ENCODE peak calls at places on chromosome 9, in eight cellular contexts. J is neuronal stem cell, L is PC-3, I is fibroblast of lung, X is Karpas-422, O is hepatocyte, E is DND-41, N is HCT116. C is an unnamed sample.

GRCh38 chr9:103301051-103301450 is 305.9 kb downstream of the CYLC2 start:
- DNase-seq in I (no peak), X (no peak), O (no peak), N (no peak), L (no peak), E (no peak), J (no peak), C (no peak)

GRCh38 chr9:129501771-129502324 is 119.1 kb downstream of the C9orf50 start:
- DNase-seq in L (no peak), N (no peak), X (no peak), I (no peak), E (no peak), O (no peak), J (no peak), C (no peak)

GRCh38 chr9:37953775-37954437 is 50.0 kb upstream of the SLC25A51 start:
- DNase-seq in E (no peak), L (peak), X (no peak), O (peak), J (no peak), N (peak), I (peak), C (peak)

GRCh38 chr9:8733096-8733954 is 933.7 kb upstream of the DMAC1 start:
- DNase-seq in X (no peak), J (peak), E (no peak), I (peak), L (no peak), O (peak), N (no peak), C (no peak)

GRCh38 chr9:131965101-131965500 is 114.6 kb downstream of the MED27 start:
- DNase-seq in E (no peak), X (no peak), J (no peak), I (peak), O (no peak), L (no peak), N (no peak), C (no peak)

GRCh38 chr9:89984214-89984613 is 379.4 kb downstream of the GADD45G start:
- DNase-seq in N (no peak), L (peak), X (no peak), E (no peak), I (peak), J (no peak), O (no peak), C (no peak)

GRCh38 chr9:1604942-1605560 is 410.1 kb upstream of the SMARCA2 start:
- DNase-seq in L (peak), E (peak), X (peak), N (no peak), O (no peak), I (no peak), J (peak), C (no peak)

GRCh38 chr9:131370638-131371037 is 23.2 kb upstream of the PRRC2B start:
- DNase-seq in N (no peak), L (no peak), J (no peak), I (no peak), E (no peak), O (no peak), X (no peak), C (no peak)

GRCh38 chr9:120436937-120437592 is 142.9 kb downstream of the CDK5RAP2 start:
- DNase-seq in N (no peak), J (no peak), X (no peak), L (no peak), O (no peak), I (no peak), E (no peak), C (no peak)

GRCh38 chr9:38312406-38312805 is 80.1 kb upstream of the ALDH1B1 start:
- DNase-seq in X (no peak), E (no peak), J (no peak), O (no peak), N (no peak), L (no peak), I (no peak), C (no peak)

GRCh38 chr9:92455217-92455616 is 27.1 kb downstream of the ASPN start:
- DNase-seq in O (no peak), J (no peak), I (no peak), N (peak), L (peak), X (peak), E (no peak), C (no peak)

GRCh38 chr9:93306579-93307091 is 122.7 kb downstream of the WNK2 start:
- DNase-seq in J (no peak), O (no peak), N (no peak), X (no peak), L (no peak), E (no peak), I (no peak), C (no peak)

GRCh38 chr9:86801246-86801645 is 146.1 kb downstream of the GAS1 start:
- DNase-seq in E (no peak), J (no peak), X (no peak), L (no peak), N (no peak), O (no peak), I (peak), C (no peak)

GRCh38 chr9:133041958-133042357 is 11.2 kb downstream of the GTF3C5 start:
- DNase-seq in I (no peak), X (no peak), J (no peak), O (no peak), E (no peak), N (no peak), L (no peak), C (no peak)

GRCh38 chr9:12878342-12878978 is 103.6 kb downstream of the LURAP1L start:
- DNase-seq in E (no peak), X (no peak), N (no peak), O (no peak), I (peak), J (no peak), L (peak), C (peak)

GRCh38 chr9:99556998-99557397 is 264.7 kb upstream of the NR4A3 start:
- DNase-seq in J (no peak), N (no peak), E (no peak), O (no peak), X (no peak), L (no peak), I (no peak), C (no peak)

GRCh38 chr9:109283012-109283411 is 37.8 kb downstream of the EPB41L4B start:
- DNase-seq in I (no peak), N (no peak), X (no peak), E (no peak), O (no peak), J (no peak), L (no peak), C (no peak)

GRCh38 chr9:129626944-129627297 is 958 bp downstream of the NTMT1 start:
- DNase-seq in X (peak), I (peak), E (no peak), O (no peak), J (no peak), N (no peak), L (peak), C (no peak)

GRCh38 chr9:16213781-16214515 is 656.5 kb downstream of the BNC2 start:
- DNase-seq in I (peak), E (no peak), J (no peak), N (no peak), O (peak), L (peak), X (no peak), C (peak)

GRCh38 chr9:3863114-3863528 is 337.3 kb upstream of the RFX3 start:
- DNase-seq in N (peak), O (no peak), X (no peak), E (no peak), L (peak), I (peak), J (no peak), C (peak)

GRCh38 chr9:25513509-25514033 is 164.7 kb downstream of the TUSC1 start:
- DNase-seq in L (no peak), J (no peak), X (no peak), O (no peak), E (no peak), I (no peak), N (no peak), C (peak)

GRCh38 chr9:108244676-108245075 is 611.1 kb downstream of the ACTL7B start:
- DNase-seq in I (no peak), L (no peak), E (no peak), N (no peak), O (no peak), X (no peak), J (no peak), C (no peak)

GRCh38 chr9:3968891-3969290 is 331.0 kb downstream of the GLIS3 start:
- DNase-seq in X (no peak), L (peak), N (peak), O (no peak), I (peak), E (no peak), J (no peak), C (peak)

GRCh38 chr9:135588371-135588770 is 26.8 kb downstream of the PAEP start:
- DNase-seq in J (no peak), X (no peak), O (peak), I (no peak), L (no peak), N (no peak), E (no peak), C (no peak)

GRCh38 chr9:119836036-119836435 is 466.8 kb upstream of the BRINP1 start:
- DNase-seq in L (no peak), I (peak), X (no peak), O (no peak), N (no peak), E (no peak), J (no peak), C (no peak)

GRCh38 chr9:119365291-119366027 is 3.8 kb downstream of the BRINP1 start:
- DNase-seq in N (no peak), J (peak), X (peak), I (peak), L (peak), E (no peak), O (peak), C (no peak)

GRCh38 chr9:124010665-124011321 is 775 bp upstream of the LHX2 start:
- DNase-seq in I (peak), J (no peak), O (no peak), X (no peak), L (peak), N (no peak), E (no peak), C (peak)

GRCh38 chr9:123927625-123928308 is 2.2 kb downstream of the DENND1A start:
- DNase-seq in J (no peak), X (peak), I (no peak), N (no peak), E (no peak), L (peak), O (peak), C (peak)

GRCh38 chr9:100219347-100219746 is 120.3 kb downstream of the INVS start:
- DNase-seq in N (no peak), O (no peak), I (no peak), X (peak), E (no peak), L (no peak), J (no peak), C (no peak)

GRCh38 chr9:21683484-21684175 is 118.8 kb upstream of the MTAP start:
- DNase-seq in O (no peak), I (peak), L (no peak), E (no peak), X (no peak), J (no peak), N (no peak), C (no peak)

GRCh38 chr9:122827759-122828090 is 663 bp downstream of the PDCL start:
- DNase-seq in I (peak), X (peak), L (no peak), O (peak), E (no peak), N (no peak), J (no peak), C (no peak)

GRCh38 chr9:109164040-109164439 is 3.0 kb downstream of the FRRS1L start:
- DNase-seq in I (no peak), J (no peak), O (no peak), N (no peak), X (peak), E (no peak), L (no peak), C (no peak)

GRCh38 chr9:8172000-8172399 is 372.4 kb upstream of the DMAC1 start:
- DNase-seq in L (no peak), I (no peak), E (no peak), O (no peak), X (no peak), N (no peak), J (no peak), C (no peak)

GRCh38 chr9:108766786-108767185 is 89.0 kb downstream of the ACTL7B start:
- DNase-seq in N (no peak), X (no peak), O (no peak), I (no peak), E (no peak), J (no peak), L (no peak), C (no peak)

GRCh38 chr9:69279084-69279729 is 45.8 kb upstream of the ENTREP1 start:
- DNase-seq in O (no peak), E (no peak), I (no peak), X (no peak), N (no peak), J (no peak), L (no peak), C (no peak)

GRCh38 chr9:91245432-91246313 is 116.0 kb downstream of the AUH start:
- DNase-seq in N (no peak), L (peak), E (no peak), I (peak), J (no peak), X (no peak), O (no peak), C (no peak)

GRCh38 chr9:79471577-79472543 is 99.9 kb upstream of the TLE4 start:
- DNase-seq in I (peak), L (peak), X (peak), J (no peak), E (peak), N (no peak), O (peak), C (no peak)

GRCh38 chr9:72579190-72579589 is 57.8 kb downstream of the TMC1 start:
- DNase-seq in O (peak), X (no peak), L (peak), J (no peak), E (no peak), N (peak), I (peak), C (peak)

GRCh38 chr9:72576087-72576486 is 54.7 kb downstream of the TMC1 start:
- DNase-seq in J (no peak), X (no peak), N (no peak), E (no peak), L (no peak), I (no peak), O (no peak), C (no peak)

GRCh38 chr9:72579880-72580570 is 58.6 kb downstream of the TMC1 start:
- DNase-seq in J (no peak), I (peak), E (no peak), N (no peak), O (peak), X (no peak), L (peak), C (peak)

GRCh38 chr9:72575673-72576072 is 54.3 kb downstream of the TMC1 start:
- DNase-seq in L (no peak), I (no peak), E (no peak), O (no peak), J (no peak), X (no peak), N (no peak), C (no peak)

GRCh38 chr9:72577212-72577753 is 55.9 kb downstream of the TMC1 start:
- DNase-seq in X (no peak), E (no peak), O (peak), J (no peak), I (peak), N (peak), L (peak), C (peak)
- H2AFZ ChIP-seq in X (no peak), E (no peak), O (peak), J (peak), I (no peak), N (peak), L (peak), C (peak)

DNA sequence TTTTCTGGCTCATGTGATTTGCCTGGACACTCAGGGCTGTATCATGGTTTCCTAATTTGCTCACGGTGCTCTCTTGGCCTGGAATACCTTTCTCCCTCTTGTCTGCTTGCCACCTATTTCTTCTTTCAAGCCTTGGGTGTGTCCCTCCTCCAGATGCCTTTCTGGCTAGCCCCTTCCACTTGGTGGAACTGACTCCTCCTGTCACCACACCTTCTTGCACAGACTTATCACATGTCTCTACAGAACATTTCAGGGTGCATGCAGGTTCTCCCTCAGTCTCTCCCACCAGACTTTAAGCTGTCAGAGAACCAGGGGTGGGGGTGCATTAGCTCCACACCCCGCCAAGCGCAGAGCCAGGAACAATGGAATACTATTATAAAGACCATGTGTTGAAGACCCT is 1.9 kb downstream of the TBC1D2 start:
- DNase-seq in O (no peak), E (no peak), N (no peak), J (no peak), X (no peak), I (no peak), L (peak), C (no peak)
- H2AFZ ChIP-seq in O (no peak), E (no peak), N (no peak), J (no peak), X (no peak), I (no peak), L (no peak), C (no peak)

DNA sequence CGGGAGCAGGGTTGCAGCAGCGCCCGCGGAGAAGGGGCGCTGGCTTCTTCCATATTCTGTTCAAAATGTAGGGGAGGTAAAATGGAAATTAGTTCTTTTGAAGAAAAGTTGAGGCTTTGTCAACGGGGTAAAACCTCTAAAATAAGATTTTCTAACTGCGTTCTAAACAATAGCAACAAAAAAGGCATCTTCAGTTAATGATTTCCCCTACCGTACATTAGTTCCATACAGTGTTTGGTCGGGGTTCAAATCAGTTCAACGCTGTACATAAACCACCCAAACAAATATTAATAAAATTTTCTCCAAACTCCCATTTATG is 343 bp upstream of the FANCC start:
- DNase-seq in L (no peak), J (no peak), X (no peak), I (no peak), O (no peak), E (no peak), N (no peak), C (no peak)
- H2AFZ ChIP-seq in L (peak), J (peak), X (peak), I (peak), O (peak), E (peak), N (peak), C (peak)

GRCh38 chr9:14158136-14158781 is 155.7 kb downstream of the NFIB start:
- DNase-seq in E (no peak), I (no peak), L (peak), O (no peak), X (no peak), J (no peak), N (no peak), C (no peak)
- H2AFZ ChIP-seq in E (no peak), I (no peak), L (no peak), O (no peak), X (no peak), J (no peak), N (no peak), C (no peak)

DNA sequence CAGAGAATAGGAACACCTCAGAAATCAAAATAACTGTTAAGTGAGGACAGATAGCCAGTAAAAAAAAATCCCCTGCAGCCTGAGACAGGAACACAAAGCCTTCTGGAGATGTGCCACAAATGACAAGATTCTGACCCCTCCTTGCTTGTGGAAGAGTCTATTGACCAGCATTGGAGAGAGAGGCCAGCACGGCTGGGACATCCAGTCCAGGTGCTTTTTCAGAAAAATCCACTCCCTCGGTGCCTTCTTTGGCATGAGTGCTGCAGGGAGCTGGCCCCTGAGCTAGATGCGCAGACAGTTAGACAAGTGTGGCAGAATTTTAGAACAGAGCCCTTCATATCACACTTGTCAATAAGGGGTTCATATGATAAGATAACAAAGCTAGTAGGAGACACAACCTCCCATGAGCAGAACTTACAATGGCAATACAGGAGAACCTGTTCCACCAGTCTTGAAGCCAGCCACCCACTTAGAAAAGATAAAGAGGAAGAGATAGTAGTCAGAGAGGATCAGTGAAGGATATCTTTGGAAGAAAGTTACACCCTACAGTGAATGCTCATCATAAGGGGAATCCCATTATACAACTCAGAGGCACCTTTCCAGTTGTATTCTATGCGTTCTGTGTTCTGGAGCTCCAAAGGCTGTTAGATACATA is 298.4 kb downstream of the TLE1 start:
- DNase-seq in J (no peak), X (no peak), N (no peak), L (peak), E (no peak), O (no peak), I (no peak), C (peak)
- H2AFZ ChIP-seq in J (no peak), X (no peak), N (no peak), L (no peak), E (no peak), O (no peak), I (no peak), C (no peak)

GRCh38 chr9:128293091-128293490 is 17.0 kb downstream of the SWI5 start:
- DNase-seq in J (no peak), I (no peak), X (peak), L (no peak), O (no peak), E (peak), N (no peak), C (no peak)

GRCh38 chr9:128298535-128299482 is 22.7 kb downstream of the SWI5 start:
- DNase-seq in O (no peak), L (peak), E (no peak), N (no peak), X (no peak), J (no peak), I (no peak), C (peak)

GRCh38 chr9:128297221-128297773 is 21.2 kb downstream of the SWI5 start:
- DNase-seq in O (no peak), L (no peak), J (no peak), E (no peak), I (no peak), X (no peak), N (no peak), C (no peak)

GRCh38 chr9:128294142-128294541 is 18.1 kb downstream of the SWI5 start:
- DNase-seq in L (no peak), N (no peak), X (no peak), E (no peak), I (no peak), J (no peak), O (no peak), C (no peak)

GRCh38 chr9:128296340-128297220 is 20.5 kb downstream of the SWI5 start:
- DNase-seq in O (peak), N (no peak), J (no peak), X (no peak), L (no peak), I (no peak), E (no peak), C (peak)
- H2AFZ ChIP-seq in O (no peak), N (no peak), J (no peak), X (no peak), L (no peak), I (no peak), E (no peak), C (no peak)

GRCh38 chr9:134328341-134328840 is 2.1 kb downstream of the RXRA start:
- DNase-seq in O (peak), E (no peak), J (peak), L (no peak), N (no peak), X (no peak), I (no peak), C (peak)
- H2AFZ ChIP-seq in O (no peak), E (no peak), J (no peak), L (no peak), N (no peak), X (no peak), I (peak), C (no peak)

DNA sequence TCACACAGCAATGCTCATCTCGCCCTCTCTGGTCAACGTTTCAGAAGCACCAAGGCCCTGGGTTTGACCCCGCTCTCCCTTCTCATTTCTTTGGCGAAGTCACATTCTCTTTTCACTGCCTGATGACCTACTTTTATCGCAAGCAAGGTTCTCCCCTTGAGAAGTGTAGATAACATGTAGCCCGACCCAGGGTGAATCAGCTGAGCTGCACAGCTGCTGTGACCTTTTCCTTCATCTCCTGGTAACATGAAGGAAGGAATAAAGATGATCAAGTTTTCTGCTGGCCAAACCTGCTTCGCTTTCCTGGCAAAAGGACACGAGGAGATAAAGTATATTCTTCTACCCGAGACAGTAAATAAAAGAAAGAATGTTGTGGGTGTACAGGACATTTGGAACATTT is 155.2 kb upstream of the ZNF462 start:
- DNase-seq in J (no peak), I (peak), X (no peak), L (no peak), O (no peak), N (no peak), E (no peak), C (no peak)
- H2AFZ ChIP-seq in J (no peak), I (no peak), X (no peak), L (no peak), O (no peak), N (no peak), E (no peak), C (no peak)